ENCODE peak calls at places on chromosome 14, in five cellular contexts. F is SK-N-SH, Q is HCT116, G is GM12878, P is H1. Z is an unnamed sample.

GRCh38 chr14:102486513-102487203 is 22.9 kb downstream of the ANKRD9 start:
- DNase-seq in G (no peak), P (no peak), F (no peak), Q (no peak), Z (no peak)

GRCh38 chr14:74754157-74754556 is 9.0 kb upstream of the YLPM1 start:
- DNase-seq in Q (no peak), F (no peak), G (no peak), P (no peak), Z (no peak)

GRCh38 chr14:22977684-22978486 is 4.5 kb downstream of the AJUBA start:
- DNase-seq in G (no peak), Q (no peak), F (peak), P (peak), Z (peak)

GRCh38 chr14:52254086-52254485 is 13.4 kb upstream of the PTGDR start:
- DNase-seq in Q (no peak), F (no peak), G (no peak), P (no peak), Z (no peak)

GRCh38 chr14:88553886-88554457 is 835 bp downstream of the PTPN21 start:
- DNase-seq in G (no peak), Q (no peak), F (no peak), P (no peak), Z (no peak)

GRCh38 chr14:91142214-91142668 is 28.4 kb downstream of the DGLUCY start:
- DNase-seq in G (peak), F (no peak), P (no peak), Q (no peak), Z (no peak)

GRCh38 chr14:52175982-52176502 is 91.5 kb upstream of the PTGDR start:
- DNase-seq in Q (no peak), G (peak), F (no peak), P (no peak), Z (no peak)

GRCh38 chr14:99278836-99279235 is 6.8 kb upstream of the BCL11B start:
- DNase-seq in P (no peak), Q (no peak), F (no peak), G (no peak), Z (no peak)

GRCh38 chr14:78254911-78255431 is 84.8 kb downstream of the NRXN3 start:
- DNase-seq in F (no peak), P (no peak), Q (no peak), G (no peak), Z (no peak)

GRCh38 chr14:87334997-87335675 is 657.8 kb downstream of the GALC start:
- DNase-seq in Q (no peak), G (no peak), P (no peak), F (no peak), Z (no peak)

GRCh38 chr14:74875204-74875603 is 741 bp downstream of the PROX2 start:
- DNase-seq in F (no peak), G (no peak), P (no peak), Q (no peak), Z (no peak)

GRCh38 chr14:52342849-52343606 is 28.9 kb downstream of the PTGER2 start:
- DNase-seq in F (no peak), P (no peak), G (no peak), Q (no peak), Z (peak)

GRCh38 chr14:89027097-89027740 is 202.8 kb downstream of the TTC8 start:
- DNase-seq in P (peak), G (no peak), F (no peak), Q (peak), Z (peak)

GRCh38 chr14:53845813-53846693 is 110.6 kb downstream of the BMP4 start:
- DNase-seq in Q (peak), F (no peak), P (no peak), G (no peak), Z (peak)

GRCh38 chr14:94929354-94929753 is 159.4 kb upstream of the GSC start:
- DNase-seq in G (no peak), Q (no peak), P (no peak), F (no peak), Z (no peak)

GRCh38 chr14:77026166-77026929 is 2.2 kb downstream of the IRF2BPL start:
- DNase-seq in F (peak), Q (no peak), G (no peak), P (peak), Z (no peak)

GRCh38 chr14:100669011-100669412 is 57.7 kb upstream of the DLK1 start:
- DNase-seq in G (no peak), F (no peak), P (no peak), Q (no peak), Z (no peak)
- TF ChIP-seq RAD21 in G (no peak), F (no peak), P (no peak), Q (no peak), Z (no peak)

DNA sequence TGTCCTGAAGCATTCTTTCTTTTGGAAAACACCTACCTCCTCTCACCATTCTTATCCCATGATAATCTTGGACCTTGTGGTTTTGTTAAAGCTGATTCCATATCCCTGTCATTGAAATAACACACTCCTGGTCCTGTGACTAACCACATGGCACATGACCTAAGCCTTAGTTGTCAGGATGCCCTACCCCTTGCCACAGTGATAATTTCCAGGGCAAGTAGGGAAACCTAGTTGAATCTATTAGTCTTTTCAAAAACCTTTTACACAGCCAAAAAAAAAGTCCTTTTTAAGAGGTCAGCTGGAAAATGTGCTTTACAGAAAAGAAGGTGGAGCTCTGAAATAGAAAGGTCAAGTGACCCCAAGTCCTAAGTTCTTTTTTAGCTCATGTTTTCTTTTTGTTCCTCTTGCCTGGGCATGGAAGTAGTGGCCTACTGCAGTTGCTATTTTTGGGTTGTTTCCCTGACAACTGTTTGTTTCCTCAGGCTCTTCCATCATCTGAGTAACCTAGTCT is 608.4 kb downstream of the LRFN5 start:
- DNase-seq in F (no peak), Q (no peak), G (no peak), P (no peak), Z (no peak)
- TF ChIP-seq MAX in F (no peak), Q (no peak), G (no peak), P (no peak), Z (no peak)

GRCh38 chr14:105193916-105194782 is 13.0 kb upstream of the NUDT14 start:
- DNase-seq in G (no peak), F (peak), P (no peak), Q (no peak), Z (no peak)

GRCh38 chr14:105195051-105195450 is 13.9 kb upstream of the NUDT14 start:
- DNase-seq in Q (no peak), P (no peak), G (no peak), F (no peak), Z (no peak)

GRCh38 chr14:105195533-105196227 is 14.6 kb upstream of the NUDT14 start:
- DNase-seq in G (no peak), Q (no peak), P (no peak), F (no peak), Z (no peak)

GRCh38 chr14:105196228-105196960 is 15.3 kb upstream of the NUDT14 start:
- DNase-seq in F (no peak), G (no peak), P (peak), Q (no peak), Z (no peak)

DNA sequence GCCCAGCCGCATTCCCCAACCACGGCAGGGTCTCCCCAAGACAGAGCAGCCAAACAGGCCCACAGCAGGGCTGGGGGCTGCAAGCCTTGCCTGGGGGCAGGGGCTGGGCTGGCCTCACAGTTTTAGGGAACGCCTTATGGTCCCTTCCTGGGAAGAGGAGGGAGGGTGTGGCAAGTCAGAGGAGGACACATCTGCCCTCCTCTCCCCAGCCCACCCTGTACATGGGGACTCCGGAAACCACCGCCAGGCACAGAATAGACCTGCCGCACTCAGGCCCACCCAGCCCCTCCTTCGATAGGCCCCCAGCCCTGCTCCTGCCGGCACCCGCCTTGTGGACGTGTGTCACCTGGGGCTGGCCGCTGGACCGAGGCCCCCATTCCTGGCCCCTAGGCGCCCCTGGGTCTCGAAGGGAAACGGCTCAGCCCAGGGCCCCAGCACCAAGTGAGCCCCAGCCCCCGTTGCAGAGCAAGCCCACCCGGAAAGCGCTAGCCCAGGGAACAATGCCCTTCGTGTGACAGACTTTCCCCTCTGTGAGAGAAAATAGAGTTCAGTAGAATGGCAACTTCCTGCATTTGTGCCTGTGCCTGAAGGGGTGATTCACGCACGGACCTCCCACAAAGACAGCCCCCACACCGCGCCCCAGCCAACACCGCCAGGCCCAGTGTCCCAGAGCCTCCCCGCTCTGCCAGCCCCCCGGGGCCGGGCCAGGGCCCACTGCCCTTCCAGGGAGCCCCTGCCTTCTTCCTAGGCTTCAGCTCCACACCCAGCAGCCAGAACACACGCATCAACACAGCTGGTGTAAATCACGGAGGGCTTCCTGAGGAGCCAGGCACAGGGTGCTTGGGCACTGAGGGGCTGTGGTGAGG is 12.0 kb upstream of the NUDT14 start:
- DNase-seq in Q (no peak), P (no peak), F (no peak), G (no peak), Z (no peak)
- TF ChIP-seq RAD21 in Q (no peak), P (no peak), F (no peak), G (no peak), Z (no peak)

DNA sequence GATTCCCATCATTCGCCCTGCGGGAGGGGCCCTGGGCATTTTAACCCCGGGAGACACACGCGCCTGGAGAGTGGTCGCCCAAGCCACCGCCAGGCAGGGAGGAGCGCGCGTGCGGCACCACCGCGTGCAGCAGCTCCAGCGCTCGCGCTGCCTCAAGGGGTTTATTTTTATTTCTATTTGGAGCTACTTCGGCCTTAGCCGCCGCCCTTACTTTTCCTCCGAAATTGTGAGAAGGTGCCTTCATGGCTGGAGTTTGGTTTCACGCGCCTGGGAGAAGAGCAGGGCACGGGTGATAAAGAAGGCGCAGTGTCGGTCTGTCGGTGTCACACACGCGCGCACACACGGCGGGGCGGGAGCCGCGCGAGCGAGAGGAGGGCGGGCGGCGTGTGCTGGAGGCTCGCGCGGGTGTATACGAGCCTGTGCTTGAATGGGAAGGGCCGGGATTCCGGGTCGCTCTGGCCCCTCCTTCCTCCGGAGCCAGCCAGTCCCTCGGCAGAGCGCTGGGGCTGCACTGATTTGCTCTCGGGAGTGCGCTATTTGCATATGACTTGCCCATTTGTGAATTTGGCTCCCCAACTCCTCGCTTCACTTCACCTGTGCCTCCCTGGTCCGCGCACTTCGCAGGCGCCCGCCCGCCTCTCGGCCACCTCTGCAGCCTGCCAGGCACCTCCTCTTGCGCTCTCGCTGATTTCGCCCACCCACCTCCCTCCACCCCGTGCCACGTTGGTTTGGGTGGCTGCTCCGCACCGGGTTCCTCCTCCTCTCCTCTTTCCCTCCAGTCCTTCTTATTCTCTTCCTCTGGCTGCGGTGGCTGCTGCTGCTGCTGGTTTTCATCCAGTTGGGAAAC is 932.3 kb downstream of the DIO2 start:
- DNase-seq in P (peak), G (no peak), Q (no peak), F (peak), Z (peak)
- TF ChIP-seq MAX in P (peak), G (no peak), Q (no peak), F (peak), Z (peak)

GRCh38 chr14:104291123-104292000 is 153.0 kb downstream of the KIF26A start:
- DNase-seq in F (peak), Q (no peak), P (no peak), G (no peak), Z (no peak)
- TF ChIP-seq RAD21 in F (peak), Q (no peak), P (no peak), G (no peak), Z (no peak)

DNA sequence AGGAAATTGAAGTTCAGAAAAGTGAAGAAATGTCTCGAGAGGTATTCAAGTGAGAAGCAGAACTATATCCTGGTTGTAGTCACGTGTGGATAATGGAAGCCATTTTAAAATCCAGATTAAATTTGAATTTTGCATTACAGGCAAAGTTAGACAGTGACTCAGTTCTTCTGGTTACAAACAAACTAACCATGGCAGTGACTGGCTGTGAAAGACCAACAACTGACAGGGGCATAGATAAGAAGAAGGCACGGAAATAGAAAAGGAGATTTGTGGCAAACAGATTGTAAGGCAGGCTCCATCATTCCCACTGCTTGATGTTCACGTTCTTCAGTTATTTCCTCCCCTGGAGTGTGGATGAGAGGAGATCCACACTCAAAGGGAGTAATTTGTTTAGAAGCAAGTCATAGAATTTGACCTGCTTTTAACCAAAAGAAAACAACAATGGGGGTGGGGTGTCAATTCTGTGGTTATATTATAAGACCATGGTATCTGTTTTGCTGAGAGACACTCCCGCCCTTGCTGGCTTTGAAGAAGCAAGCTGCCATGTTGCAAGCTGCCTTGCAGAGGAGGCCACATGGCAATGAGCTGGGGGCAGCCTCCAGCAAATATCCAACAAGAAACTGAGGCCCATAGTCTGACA is 795.3 kb downstream of the VRK1 start:
- DNase-seq in G (no peak), Q (no peak), P (no peak), F (no peak), Z (no peak)
- TF ChIP-seq MAX in G (no peak), Q (no peak), P (no peak), F (no peak), Z (no peak)